ENCODE peak calls at places on chromosomes 6 and 20, in seven cellular contexts. Y, L, Z, W, D, C and H are unnamed samples.

GRCh38 chr20:37989601-37990001 is 43.7 kb downstream of the TTI1 start:
- DNase-seq in W (no peak), L (no peak), Y (peak), Z (no peak), C (peak), D (no peak), H (peak)

GRCh38 chr20:23362392-23363256 is 642 bp downstream of the GZF1 start:
- DNase-seq in W (peak), C (no peak), Z (no peak), D (peak), L (no peak), Y (peak), H (peak)

GRCh38 chr6:2594868-2595267 is 155.9 kb downstream of the MYLK4 start:
- DNase-seq in Y (no peak), W (no peak), L (no peak), D (no peak), C (no peak), Z (no peak), H (no peak)

GRCh38 chr6:132362318-132363185 is 38.7 kb downstream of the MOXD1 start:
- DNase-seq in Y (no peak), C (no peak), D (no peak), Z (no peak), W (no peak), L (no peak), H (no peak)

GRCh38 chr6:90459225-90459758 is 127.6 kb downstream of the MAP3K7 start:
- DNase-seq in Z (no peak), L (no peak), D (no peak), C (no peak), Y (no peak), W (no peak), H (no peak)

GRCh38 chr6:73363537-73363875 is 1.0 kb downstream of the KHDC3L start:
- DNase-seq in W (no peak), L (no peak), C (no peak), Z (no peak), D (no peak), Y (no peak), H (no peak)

GRCh38 chr20:36173451-36173933 is 19.0 kb downstream of the EPB41L1 start:
- DNase-seq in C (no peak), W (no peak), D (no peak), Z (no peak), L (peak), Y (no peak), H (no peak)

GRCh38 chr6:20771427-20771826 is 237.2 kb downstream of the CDKAL1 start:
- DNase-seq in L (peak), D (no peak), W (no peak), Z (no peak), C (no peak), Y (no peak), H (no peak)

GRCh38 chr20:11891827-11892521 is 25.7 kb upstream of the BTBD3 start:
- DNase-seq in W (peak), Y (peak), Z (no peak), D (peak), L (no peak), C (no peak), H (peak)

GRCh38 chr6:110446405-110446804 is 30.0 kb downstream of the SLC22A16 start:
- DNase-seq in D (no peak), Z (no peak), W (no peak), C (no peak), L (no peak), Y (no peak), H (no peak)

GRCh38 chr6:124368131-124368530 is 564.5 kb downstream of the NKAIN2 start:
- DNase-seq in L (no peak), Y (no peak), Z (no peak), W (no peak), D (no peak), C (no peak), H (no peak)

GRCh38 chr20:37680420-37680819 is 13.4 kb upstream of the CTNNBL1 start:
- DNase-seq in C (no peak), L (no peak), D (no peak), Y (no peak), Z (no peak), W (no peak), H (no peak)

GRCh38 chr6:39128106-39128505 is 13.1 kb upstream of the SAYSD1 start:
- DNase-seq in D (no peak), Z (no peak), C (no peak), W (no peak), L (no peak), Y (no peak), H (no peak)

GRCh38 chr20:61640846-61641245 is 388.8 kb downstream of the CDH4 start:
- DNase-seq in W (no peak), C (no peak), Z (no peak), D (no peak), Y (no peak), L (no peak), H (no peak)

GRCh38 chr20:62860391-62860923 is 1.2 kb downstream of the TCFL5 start:
- DNase-seq in C (no peak), W (peak), L (no peak), Z (no peak), D (no peak), Y (no peak), H (no peak)

GRCh38 chr20:62860924-62861691 is 514 bp downstream of the TCFL5 start:
- DNase-seq in D (no peak), Z (no peak), L (no peak), W (no peak), C (no peak), Y (no peak), H (no peak)

GRCh38 chr20:62859721-62860120 is 1.9 kb downstream of the TCFL5 start:
- DNase-seq in Y (no peak), D (no peak), L (no peak), Z (no peak), C (no peak), W (no peak), H (no peak)

GRCh38 chr20:62864207-62864606 is 2.6 kb upstream of the TCFL5 start:
- DNase-seq in Y (no peak), C (no peak), Z (no peak), D (no peak), W (no peak), L (no peak), H (no peak)

GRCh38 chr20:62861732-62862336 is at the start of gene TCFL5:
- DNase-seq in Z (peak), L (no peak), D (peak), W (peak), C (peak), Y (peak), H (peak)
- TF ChIP-seq POLR2AphosphoS5 in Z (peak), L (no peak), D (peak), W (peak), C (peak), Y (no peak), H (no peak)

GRCh38 chr20:62793757-62794006 is 2.6 kb upstream of the MRGBP start:
- DNase-seq in L (no peak), W (no peak), Z (peak), Y (no peak), D (no peak), C (no peak), H (no peak)

GRCh38 chr20:62792940-62793756 is 3.1 kb upstream of the MRGBP start:
- DNase-seq in D (no peak), Z (no peak), Y (no peak), L (no peak), C (no peak), W (no peak), H (no peak)

GRCh38 chr20:62795023-62795761 is 1.1 kb upstream of the MRGBP start:
- DNase-seq in L (no peak), D (no peak), W (peak), Y (no peak), C (no peak), Z (no peak), H (peak)

GRCh38 chr20:62792182-62792939 is 3.9 kb upstream of the MRGBP start:
- DNase-seq in Z (no peak), W (peak), C (no peak), L (no peak), D (no peak), Y (no peak), H (no peak)

DNA sequence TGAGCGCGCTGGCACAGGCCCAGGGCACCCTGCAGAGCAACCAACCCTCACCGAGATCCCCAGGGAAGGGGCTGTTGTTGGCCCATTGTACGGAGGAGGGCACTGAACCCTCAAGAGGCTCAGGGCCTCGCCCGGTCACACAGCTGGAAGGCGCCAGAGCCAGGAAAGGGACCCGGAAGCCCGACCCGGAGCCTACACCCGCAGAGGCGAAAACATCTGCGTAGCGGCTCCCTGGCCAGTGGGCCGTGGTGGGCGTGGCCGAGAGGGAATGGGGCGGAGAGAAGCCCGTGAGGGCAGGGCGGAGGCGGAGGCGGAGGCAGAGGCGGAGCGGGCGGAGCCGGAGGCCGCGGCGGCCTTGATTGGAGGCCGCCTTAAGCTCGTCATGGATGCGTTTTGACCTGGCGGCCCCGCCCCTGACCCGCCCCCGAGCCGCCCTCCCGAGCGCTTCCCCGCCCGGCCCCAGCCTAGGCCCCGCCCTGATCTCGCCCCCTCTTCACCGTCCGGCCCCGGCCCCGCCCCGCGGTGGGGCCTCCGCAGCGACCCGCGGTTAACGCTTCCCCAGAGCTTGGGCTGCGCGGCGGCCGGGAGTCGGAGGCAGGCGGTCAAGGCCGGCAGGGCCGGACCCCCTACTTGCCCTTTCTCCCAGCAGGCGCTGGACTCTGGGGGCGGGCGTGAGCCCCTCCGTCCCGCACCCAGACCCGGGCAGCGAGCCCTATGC is 2.1 kb upstream of the MRGBP start:
- DNase-seq in Y (peak), Z (peak), W (peak), L (peak), D (peak), C (peak), H (peak)
- TF ChIP-seq EP300 in Y (no peak), Z (no peak), W (no peak), L (no peak), D (no peak), C (no peak), H (no peak)

GRCh38 chr6:43671011-43671800 is 16.4 kb downstream of the MRPS18A start:
- DNase-seq in Y (no peak), W (no peak), L (no peak), D (no peak), Z (no peak), C (no peak), H (no peak)

GRCh38 chr6:43668151-43669028 is 19.2 kb downstream of the MRPS18A start:
- DNase-seq in Y (peak), D (peak), L (peak), C (no peak), Z (no peak), W (peak), H (peak)

GRCh38 chr6:43670623-43670986 is 17.0 kb downstream of the MRPS18A start:
- DNase-seq in C (no peak), D (no peak), Y (no peak), W (no peak), L (no peak), Z (no peak), H (no peak)

GRCh38 chr6:43669050-43669921 is 18.3 kb downstream of the MRPS18A start:
- DNase-seq in Z (no peak), L (no peak), D (peak), W (no peak), C (peak), Y (peak), H (no peak)

DNA sequence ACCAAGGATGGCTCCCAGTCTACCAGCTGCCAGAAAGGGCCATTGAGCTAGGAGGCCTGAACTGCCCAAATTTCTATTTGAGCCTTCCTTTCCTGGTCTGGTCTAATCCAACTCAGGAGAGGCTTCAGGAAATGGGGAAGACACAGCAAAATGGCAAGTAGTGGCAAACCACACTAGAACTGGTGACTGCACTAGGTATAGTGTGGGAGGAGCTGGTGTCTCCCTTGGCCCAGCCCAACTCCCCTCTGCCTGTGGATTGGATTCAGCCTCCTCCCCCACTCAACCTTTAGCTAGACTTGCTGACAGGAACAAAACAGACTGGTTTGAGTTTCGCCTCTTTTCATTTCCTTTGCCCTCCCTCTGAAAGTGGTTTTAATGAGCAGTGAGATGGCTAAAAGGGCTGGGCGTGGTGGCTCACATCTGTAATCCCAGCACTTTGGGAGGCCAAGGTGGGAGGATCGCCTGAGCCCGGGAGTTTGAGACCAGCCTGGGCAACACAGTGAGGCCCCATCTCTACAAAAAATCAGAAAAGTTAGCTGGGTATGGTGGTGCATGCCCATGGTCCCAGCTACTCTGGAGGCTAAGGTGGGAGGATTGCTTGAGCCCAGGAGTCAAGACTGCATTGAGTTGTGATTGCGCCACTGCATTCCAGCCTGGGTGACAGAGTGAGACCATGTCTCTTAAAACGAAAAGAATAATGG is 17.5 kb downstream of the MRPS18A start:
- DNase-seq in C (no peak), L (no peak), D (no peak), Z (no peak), W (no peak), Y (no peak), H (no peak)
- TF ChIP-seq POLR2AphosphoS5 in C (no peak), L (no peak), D (no peak), Z (no peak), W (peak), Y (no peak), H (no peak)

GRCh38 chr6:34671362-34671761 is 25.2 kb downstream of the ILRUN start:
- DNase-seq in Y (no peak), D (no peak), L (no peak), W (no peak), C (no peak), Z (no peak), H (no peak)
- TF ChIP-seq EP300 in Y (no peak), D (no peak), L (no peak), W (no peak), C (no peak), Z (no peak), H (no peak)

GRCh38 chr20:54377992-54378773 is 97.2 kb upstream of the DOK5 start:
- DNase-seq in D (no peak), Z (no peak), C (no peak), Y (no peak), L (no peak), W (no peak), H (no peak)
- TF ChIP-seq POLR2AphosphoS5 in D (no peak), Z (no peak), C (no peak), Y (no peak), L (no peak), W (no peak), H (no peak)